ENCODE peak calls at places on chromosomes 3 and 15, in five cellular contexts. O is neural progenitor cell, P is EL, N is GM12865, L is IMR-90. T is an unnamed sample.
A peak's percentile ranks its signal among the peaks of the same experiment; 100 is the strongest.

GRCh38 chr15:57752426-57752825 is 45.9 kb downstream of the POLR2M start:
- DNase-seq in O (peak; percentile 62), P (no peak), N (no peak), L (no peak), T (no peak)

GRCh38 chr15:40960151-40960885 is 7.0 kb downstream of the CHAC1 start:
- DNase-seq in O (no peak), P (no peak), N (no peak), L (no peak), T (no peak)

GRCh38 chr3:72814308-72814707 is 33.9 kb downstream of the SHQ1 start:
- DNase-seq in O (no peak), P (no peak), N (peak; percentile 53), L (no peak), T (no peak)

GRCh38 chr3:49530231-49530630 is 24.0 kb upstream of the BSN start:
- DNase-seq in O (no peak), P (no peak), N (no peak), L (no peak), T (no peak)

GRCh38 chr3:12425850-12426579 is 58.3 kb upstream of the TSEN2 start:
- DNase-seq in O (peak; percentile 33), P (no peak), N (no peak), L (no peak), T (no peak)

GRCh38 chr3:151395806-151396205 is 11.3 kb upstream of the P2RY12 start:
- DNase-seq in O (no peak), P (peak; percentile 82), N (no peak), L (peak; percentile 82), T (no peak)

GRCh38 chr15:76439542-76439941 is 103.0 kb downstream of the ISL2 start:
- DNase-seq in O (no peak), P (no peak), N (no peak), L (no peak), T (no peak)

GRCh38 chr3:179027326-179027900 is 44.2 kb downstream of the ZMAT3 start:
- DNase-seq in O (peak; percentile 20), P (no peak), N (no peak), L (peak; percentile 61), T (no peak)

GRCh38 chr3:11668243-11669232 is 24.8 kb upstream of the VGLL4 start:
- DNase-seq in O (no peak), P (peak; percentile 49), N (no peak), L (peak; percentile 30), T (no peak)

GRCh38 chr3:27905625-27906024 is 183.5 kb upstream of the EOMES start:
- DNase-seq in O (no peak), P (no peak), N (no peak), L (no peak), T (no peak)